ENCODE peak calls at places on chromosome 3, in nine cellular contexts. V is body of pancreas; L is CD8-positive, alpha-beta T cell; R is SJSA1; E is GM12878; P is psoas muscle; C is tibial artery; M is adrenal gland; G is heart left ventricle. I is an unnamed sample.

GRCh38 chr3:138942861-138943623 is 3.9 kb downstream of the FOXL2 start:
- DNase-seq in C (no peak), R (no peak), G (no peak), E (no peak), L (no peak), P (no peak), V (no peak), M (no peak), I (no peak)

GRCh38 chr3:74273555-74274402 is 340.7 kb downstream of the CNTN3 start:
- DNase-seq in V (no peak), M (no peak), C (no peak), P (no peak), G (no peak), L (no peak), R (no peak), E (no peak), I (no peak)

GRCh38 chr3:49924683-49925082 is 4.9 kb downstream of the MON1A start:
- DNase-seq in L (no peak), C (no peak), E (no peak), G (no peak), P (no peak), V (no peak), M (no peak), R (peak; percentile 33), I (no peak)

GRCh38 chr3:193510154-193510553 is 44.5 kb downstream of the ATP13A4 start:
- DNase-seq in G (no peak), R (no peak), V (no peak), M (no peak), C (no peak), L (no peak), E (no peak), P (no peak), I (no peak)

GRCh38 chr3:122941233-122942206 is 86.0 kb downstream of the SEMA5B start:
- DNase-seq in G (no peak), C (no peak), M (no peak), E (no peak), P (no peak), L (no peak), V (no peak), R (no peak), I (peak; percentile 32)

GRCh38 chr3:48636149-48636548 is 888 bp upstream of the SLC26A6 start:
- DNase-seq in G (no peak), C (no peak), E (no peak), V (no peak), M (no peak), L (no peak), R (no peak), P (peak; percentile 32), I (no peak)

GRCh38 chr3:139388961-139389551 is 391 bp downstream of the COPB2 start:
- DNase-seq in P (no peak), R (no peak), M (no peak), E (no peak), V (no peak), C (no peak), L (peak; percentile 3), G (no peak), I (peak; percentile 38)

GRCh38 chr3:141367038-141367730 is 1.1 kb upstream of the ZBTB38 start:
- DNase-seq in C (peak; percentile 70), R (peak; percentile 95), E (no peak), L (no peak), M (no peak), G (no peak), V (peak; percentile 28), P (peak; percentile 54), I (no peak)

GRCh38 chr3:187763850-187764648 is 18.8 kb upstream of the BCL6 start:
- DNase-seq in R (no peak), G (no peak), V (no peak), E (no peak), M (no peak), P (no peak), L (no peak), C (no peak), I (no peak)

GRCh38 chr3:158727499-158728377 is 4.5 kb downstream of the RARRES1 start:
- DNase-seq in P (no peak), M (peak; percentile 74), G (no peak), C (no peak), L (peak; percentile 24), E (peak; percentile 26), R (peak; percentile 58), V (peak; percentile 75), I (peak; percentile 72)

GRCh38 chr3:13213490-13213889 is 140.3 kb upstream of the IQSEC1 start:
- DNase-seq in L (no peak), C (no peak), V (no peak), P (no peak), G (no peak), E (no peak), R (no peak), M (no peak), I (no peak)

GRCh38 chr3:65004795-65005295 is 317.0 kb upstream of the ADAMTS9 start:
- DNase-seq in G (no peak), P (no peak), C (no peak), E (no peak), M (no peak), L (no peak), R (no peak), V (no peak), I (no peak)

GRCh38 chr3:156207802-156208685 is 87.7 kb downstream of the KCNAB1 start:
- DNase-seq in E (no peak), L (no peak), P (no peak), M (no peak), R (no peak), G (no peak), V (no peak), C (no peak), I (no peak)

GRCh38 chr3:63973406-63973805 is 49.9 kb downstream of the PSMD6 start:
- DNase-seq in L (no peak), V (no peak), P (no peak), C (no peak), R (no peak), E (no peak), M (no peak), G (no peak), I (no peak)

GRCh38 chr3:144403040-144403457 is 431.4 kb downstream of the DIPK2A start:
- DNase-seq in M (peak; percentile 49), G (no peak), C (no peak), E (no peak), P (no peak), L (no peak), V (no peak), R (no peak), I (no peak)

GRCh38 chr3:131020122-131020693 is 6.4 kb downstream of the ASTE1 start:
- DNase-seq in P (no peak), R (no peak), E (no peak), M (no peak), C (no peak), L (no peak), V (no peak), G (no peak), I (no peak)

GRCh38 chr3:153138267-153139210 is 23.5 kb upstream of the RAP2B start:
- DNase-seq in L (no peak), P (peak; percentile 52), M (peak; percentile 57), V (peak; percentile 89), R (peak; percentile 84), E (peak; percentile 89), G (no peak), C (peak; percentile 83), I (peak; percentile 85)

GRCh38 chr3:99868438-99868723 is 50.7 kb downstream of the CMSS1 start:
- DNase-seq in E (no peak), R (no peak), L (no peak), M (no peak), P (no peak), V (no peak), C (no peak), G (no peak), I (no peak)

GRCh38 chr3:99870712-99871111 is 53.0 kb downstream of the CMSS1 start:
- DNase-seq in P (no peak), R (no peak), C (no peak), M (no peak), E (no peak), L (no peak), G (no peak), V (no peak), I (peak; percentile 77)

GRCh38 chr3:99872633-99873254 is 55.1 kb downstream of the CMSS1 start:
- DNase-seq in L (no peak), E (peak; percentile 50), R (no peak), C (no peak), V (no peak), M (no peak), P (no peak), G (no peak), I (no peak)

GRCh38 chr3:99869621-99870020 is 52.0 kb downstream of the CMSS1 start:
- DNase-seq in C (no peak), V (no peak), L (no peak), P (no peak), R (no peak), M (peak; percentile 15), G (no peak), E (no peak), I (no peak)

GRCh38 chr3:99871231-99871898 is 53.7 kb downstream of the CMSS1 start:
- DNase-seq in G (no peak), R (no peak), C (no peak), L (no peak), P (no peak), V (no peak), E (no peak), M (peak; percentile 26), I (peak; percentile 86)
- H3K4me3 ChIP-seq in G (peak overlapping the region; percentile 15), R (no peak overlapping the region), C (peak overlapping the region; percentile 74), L (no peak overlapping the region), P (peak overlapping the region; percentile 43), V (no peak overlapping the region), E (no peak overlapping the region), M (peak overlapping the region; percentile 3), I (peak overlapping the region; percentile 52)

GRCh38 chr3:5087209-5087608 is 34.9 kb upstream of the ARL8B start:
- DNase-seq in M (no peak), R (no peak), V (no peak), G (no peak), P (no peak), L (no peak), C (no peak), E (no peak), I (no peak)
- H3K4me1 ChIP-seq in M (no peaks in the 10 kb centered on the region), R (no peaks in the 10 kb centered on the region), V (no peaks in the 10 kb centered on the region), G (no peaks in the 10 kb centered on the region), P (no peaks in the 10 kb centered on the region), L (no peaks in the 10 kb centered on the region), C (no peaks in the 10 kb centered on the region), E (no peaks in the 10 kb centered on the region), I (no peaks in the 10 kb centered on the region)

DNA sequence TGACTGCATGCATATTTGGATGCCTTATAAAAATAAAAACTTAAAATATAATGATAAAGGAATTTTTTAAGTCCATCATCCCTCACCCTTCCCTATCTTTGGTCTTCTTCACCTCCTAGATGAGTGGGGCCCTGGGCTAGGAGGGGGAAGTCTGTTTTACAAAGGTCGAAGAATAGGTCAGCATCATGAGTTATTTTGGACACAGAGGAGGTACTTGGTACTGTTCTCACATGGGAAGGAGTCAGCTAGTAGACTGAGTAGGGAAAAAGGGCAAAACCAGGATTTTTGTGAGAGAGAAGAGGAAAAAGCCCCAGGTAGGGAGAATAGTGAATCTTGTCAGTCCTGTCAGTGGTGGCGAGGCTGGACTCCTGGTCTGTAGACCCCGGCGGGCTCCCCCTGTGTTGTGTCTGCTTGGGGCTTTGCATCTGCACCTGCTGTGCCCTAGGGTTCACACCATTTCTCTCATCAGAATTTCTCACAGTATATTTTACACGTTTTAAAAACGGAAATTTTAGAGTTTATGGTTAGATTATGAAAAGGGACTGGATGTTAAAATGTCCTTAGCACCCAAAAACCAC is 17.2 kb downstream of the GCSAM start:
- DNase-seq in P (no peak), L (no peak), G (no peak), E (no peak), C (no peak), R (no peak), M (no peak), V (no peak), I (no peak)
- H3K4me3 ChIP-seq in P (no peak overlapping the region), L (no peak overlapping the region), G (no peak overlapping the region), E (no peak overlapping the region), C (no peak overlapping the region), R (no peak overlapping the region), M (no peak overlapping the region), V (no peak overlapping the region), I (no peak overlapping the region)

GRCh38 chr3:127736801-127737539 is 64.2 kb downstream of the ABTB1 start:
- DNase-seq in L (no peak), M (no peak), E (no peak), P (no peak), C (no peak), R (no peak), G (no peak), V (no peak), I (no peak)
- H3K4me1 ChIP-seq in L (no peaks in the 10 kb centered on the region), M (peaks cover 63% of the 10 kb centered on the region), E (peaks cover 31% of the 10 kb centered on the region), P (peaks cover 42% of the 10 kb centered on the region), C (no peaks in the 10 kb centered on the region), R (peaks cover 86% of the 10 kb centered on the region), G (peaks cover 93% of the 10 kb centered on the region), V (peaks cover 9% of the 10 kb centered on the region), I (no peaks in the 10 kb centered on the region)